ENCODE peak calls at places on chromosome 16, in eight cellular contexts. A is T-helper 2 cell; F is effector CD4-positive, alpha-beta T cell; V is aorta; L is progenitor cell of endocrine pancreas; I is spleen; P is lower leg skin; N is amniotic stem cell. J is an unnamed sample.
A peak's percentile ranks its signal among the peaks of the same experiment; 100 is the strongest.

GRCh38 chr16:56549744-56550385 is 15.0 kb upstream of the MT4 start:
- DNase-seq in F (no peak), N (no peak), I (no peak), V (no peak), P (no peak), L (no peak), A (no peak), J (no peak)

GRCh38 chr16:17921357-17921978 is 415.1 kb downstream of the NPIPA8 start:
- DNase-seq in P (no peak), A (peak; percentile 44), L (no peak), I (no peak), N (no peak), F (peak; percentile 14), V (peak; percentile 47), J (no peak)

GRCh38 chr16:86616906-86617305 is 38.6 kb downstream of the FOXL1 start:
- DNase-seq in N (no peak), P (no peak), I (no peak), V (no peak), L (no peak), A (no peak), F (no peak), J (no peak)

GRCh38 chr16:50570354-50570753 is 22.2 kb downstream of the NKD1 start:
- DNase-seq in A (no peak), V (no peak), P (no peak), N (no peak), I (no peak), L (no peak), F (no peak), J (no peak)

GRCh38 chr16:574021-574760 is 4.4 kb downstream of the PIGQ start:
- DNase-seq in I (no peak), L (no peak), P (no peak), A (no peak), V (no peak), F (no peak), N (no peak), J (no peak)

GRCh38 chr16:8096211-8096610 is 494.1 kb downstream of the TMEM114 start:
- DNase-seq in L (no peak), V (no peak), P (no peak), I (no peak), A (no peak), F (no peak), N (no peak), J (no peak)

GRCh38 chr16:12303649-12304048 is 327.1 kb downstream of the SNX29 start:
- DNase-seq in P (no peak), F (no peak), N (no peak), L (no peak), V (no peak), I (no peak), A (no peak), J (no peak)

GRCh38 chr16:4116328-4117249 is at the start of gene ADCY9:
- DNase-seq in F (peak; percentile 61), N (peak; percentile 53), L (peak; percentile 61), I (peak; percentile 94), P (peak; percentile 42), V (peak; percentile 83), A (peak; percentile 53), J (peak; percentile 86)

GRCh38 chr16:72189865-72190371 is 18.0 kb upstream of the PMFBP1 start:
- DNase-seq in V (peak; percentile 74), P (no peak), F (no peak), N (no peak), I (no peak), A (no peak), L (no peak), J (no peak)

GRCh38 chr16:67226295-67226803 is 581 bp upstream of the TMEM208 start:
- DNase-seq in A (no peak), L (no peak), V (no peak), N (no peak), P (no peak), F (no peak), I (no peak), J (no peak)

GRCh38 chr16:1712791-1713261 is 6.8 kb downstream of the MAPK8IP3 start:
- DNase-seq in A (no peak), N (no peak), P (no peak), V (no peak), I (peak; percentile 82), L (no peak), F (no peak), J (no peak)